ENCODE peak calls at places on chromosome 14, in six cellular contexts. N is esophagus muscularis mucosa, D is vagina, Q is body of pancreas, M is sigmoid colon, T is adrenal gland. P is an unnamed sample.

GRCh38 chr14:64828096-64828495 is 51.6 kb downstream of the SPTB start:
- DNase-seq in N (no peak), D (no peak), Q (no peak), M (no peak), T (no peak), P (no peak)

GRCh38 chr14:89136587-89136986 is 280.4 kb downstream of the FOXN3 start:
- DNase-seq in N (no peak), D (no peak), Q (no peak), M (no peak), T (no peak), P (no peak)

GRCh38 chr14:32136027-32136825 is 59.1 kb downstream of the ARHGAP5 start:
- DNase-seq in N (no peak), D (no peak), Q (no peak), M (no peak), T (no peak), P (no peak)

GRCh38 chr14:73758392-73759182 is 44.4 kb upstream of the PNMA1 start:
- DNase-seq in N (peak; percentile 94), D (no peak), Q (peak; percentile 80), M (peak; percentile 92), T (peak; percentile 66), P (peak; percentile 63)

GRCh38 chr14:77965919-77966435 is 166.1 kb downstream of the ADCK1 start:
- DNase-seq in N (no peak), D (no peak), Q (peak; percentile 13), M (no peak), T (peak; percentile 27), P (no peak)

GRCh38 chr14:34536951-34537676 is 2.4 kb downstream of the EAPP start:
- DNase-seq in N (no peak), D (no peak), Q (no peak), M (no peak), T (no peak), P (no peak)

GRCh38 chr14:101731187-101732080 is 30.1 kb upstream of the PPP2R5C start:
- DNase-seq in N (peak; percentile 95), D (peak; percentile 96), Q (peak; percentile 81), M (peak; percentile 77), T (no peak), P (peak; percentile 86)

GRCh38 chr14:92109490-92109889 is 3.1 kb upstream of the ATXN3 start:
- DNase-seq in N (no peak), D (no peak), Q (no peak), M (no peak), T (no peak), P (no peak)

GRCh38 chr14:72169521-72169920 is 237.3 kb downstream of the RGS6 start:
- DNase-seq in N (no peak), D (no peak), Q (no peak), M (no peak), T (no peak), P (peak; percentile 23)

GRCh38 chr14:92944976-92945375 is 22.0 kb downstream of the CHGA start:
- DNase-seq in N (no peak), D (no peak), Q (no peak), M (no peak), T (no peak), P (no peak)

GRCh38 chr14:23409475-23409874 is 1.4 kb upstream of the MYH6 start:
- DNase-seq in N (no peak), D (no peak), Q (no peak), M (no peak), T (no peak), P (no peak)

GRCh38 chr14:73744874-73745529 is 30.8 kb upstream of the PNMA1 start:
- DNase-seq in N (no peak), D (no peak), Q (no peak), M (peak; percentile 70), T (no peak), P (peak; percentile 57)

GRCh38 chr14:24100197-24100981 is 6.3 kb downstream of the PCK2 start:
- DNase-seq in N (no peak), D (no peak), Q (no peak), M (no peak), T (no peak), P (no peak)

GRCh38 chr14:88521818-88522217 is 33.0 kb downstream of the PTPN21 start:
- DNase-seq in N (no peak), D (no peak), Q (no peak), M (no peak), T (no peak), P (no peak)

GRCh38 chr14:68418192-68419118 is 374.4 kb downstream of the ZFP36L1 start:
- DNase-seq in N (no peak), D (no peak), Q (no peak), M (no peak), T (no peak), P (no peak)

GRCh38 chr14:101496779-101497420 is 64.4 kb upstream of the DIO3 start:
- DNase-seq in N (no peak), D (no peak), Q (peak; percentile 6), M (peak; percentile 48), T (peak; percentile 7), P (no peak)

GRCh38 chr14:35390577-35391387 is 13.8 kb downstream of the NFKBIA start:
- DNase-seq in N (no peak), D (no peak), Q (no peak), M (no peak), T (no peak), P (no peak)

GRCh38 chr14:64421166-64421565 is 33.0 kb downstream of the MTHFD1 start:
- DNase-seq in N (no peak), D (no peak), Q (no peak), M (no peak), T (no peak), P (no peak)

GRCh38 chr14:37864861-37865718 is 269.7 kb downstream of the TTC6 start:
- DNase-seq in N (no peak), D (no peak), Q (no peak), M (peak; percentile 74), T (no peak), P (no peak)

GRCh38 chr14:32038876-32039275 is 38.2 kb upstream of the ARHGAP5 start:
- DNase-seq in N (no peak), D (no peak), Q (no peak), M (no peak), T (no peak), P (no peak)

GRCh38 chr14:86462193-86462592 is 932.2 kb downstream of the FLRT2 start:
- DNase-seq in N (no peak), D (no peak), Q (peak; percentile 34), M (no peak), T (peak; percentile 30), P (no peak)

GRCh38 chr14:101499513-101499912 is 61.8 kb upstream of the DIO3 start:
- DNase-seq in N (no peak), D (no peak), Q (no peak), M (peak; percentile 50), T (peak; percentile 1), P (no peak)

GRCh38 chr14:105891631-105892452 is 365.5 kb downstream of the TMEM121 start:
- DNase-seq in N (no peak), D (peak; percentile 90), Q (no peak), M (peak; percentile 61), T (no peak), P (no peak)

GRCh38 chr14:100261621-100262020 is 22.7 kb downstream of the YY1 start:
- DNase-seq in N (no peak), D (no peak), Q (no peak), M (no peak), T (no peak), P (no peak)
- H3K36me3 ChIP-seq in N (peaks cover 8% of the 10 kb centered on the region), D (peaks cover 12% of the 10 kb centered on the region), Q (no peaks in the 10 kb centered on the region), M (peaks cover 9% of the 10 kb centered on the region), T (peaks cover 27% of the 10 kb centered on the region), P (peaks cover 6% of the 10 kb centered on the region)

DNA sequence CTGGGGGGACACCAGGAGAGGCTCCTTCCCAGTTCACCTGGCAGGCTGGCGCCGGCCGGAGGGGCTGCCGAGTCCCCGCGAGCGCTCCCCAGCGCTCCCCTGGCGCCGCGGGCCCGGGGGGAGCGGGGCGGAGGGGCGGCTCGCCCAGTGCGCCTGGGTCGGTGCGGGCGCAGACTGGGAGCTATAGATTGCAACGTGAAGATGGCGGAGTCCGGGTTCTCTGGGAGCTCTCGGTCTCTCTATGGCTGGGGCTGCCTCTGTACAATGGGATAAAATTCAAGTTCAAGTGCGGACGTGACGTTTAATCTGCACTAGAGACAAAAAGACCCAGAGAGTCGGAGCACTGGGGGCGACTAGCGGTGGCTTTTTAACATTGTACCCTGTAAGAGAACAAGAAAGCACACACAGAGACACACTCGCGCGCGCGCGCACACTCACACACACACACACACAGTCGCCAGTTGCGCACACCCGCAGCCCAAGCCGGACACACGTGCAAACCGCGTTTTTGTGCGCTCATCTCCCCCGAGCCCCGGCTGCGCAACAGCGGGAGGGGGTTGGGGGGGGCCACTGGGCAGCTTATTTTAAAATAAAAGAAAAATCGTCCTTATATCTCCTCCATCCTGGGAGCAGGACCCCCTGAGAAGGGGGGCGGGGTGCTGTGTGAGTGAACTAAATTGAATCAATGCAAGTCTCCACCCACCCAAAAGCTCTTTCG is at the start of gene BCL11B:
- DNase-seq in N (no peak), D (no peak), Q (peak; percentile 41), M (no peak), T (peak; percentile 60), P (peak; percentile 82)
- TF ChIP-seq POLR2A in N (no peak), D (peak; percentile 37), Q (no peak), M (no peak), T (no peak), P (peak; percentile 52)

DNA sequence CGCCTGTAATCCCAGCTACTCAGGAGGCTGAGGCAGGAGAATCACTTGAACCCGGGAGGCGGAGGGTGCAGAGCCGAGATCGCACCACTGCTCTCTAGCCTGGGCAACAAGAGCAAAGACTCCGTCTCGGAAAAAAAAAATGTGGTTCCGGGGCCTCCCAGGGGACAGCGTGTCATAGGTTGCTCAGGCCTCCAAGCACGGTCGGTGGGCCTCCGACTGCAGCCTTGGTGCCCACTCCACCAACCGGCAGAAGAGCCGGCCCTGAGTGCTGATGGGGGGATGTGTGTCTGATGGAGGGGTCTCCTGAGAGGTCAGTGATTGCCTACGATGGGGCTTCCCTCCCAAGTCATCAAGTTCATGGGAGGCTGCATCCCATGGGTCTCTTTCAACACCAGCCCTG is 15.9 kb downstream of the ZFYVE21 start:
- DNase-seq in N (no peak), D (no peak), Q (no peak), M (no peak), T (no peak), P (no peak)
- H3K36me3 ChIP-seq in N (peaks cover 40% of the 10 kb centered on the region), D (peaks cover 54% of the 10 kb centered on the region), Q (no peaks in the 10 kb centered on the region), M (peaks cover 25% of the 10 kb centered on the region), T (peaks cover 56% of the 10 kb centered on the region), P (peaks cover 3% of the 10 kb centered on the region)

DNA sequence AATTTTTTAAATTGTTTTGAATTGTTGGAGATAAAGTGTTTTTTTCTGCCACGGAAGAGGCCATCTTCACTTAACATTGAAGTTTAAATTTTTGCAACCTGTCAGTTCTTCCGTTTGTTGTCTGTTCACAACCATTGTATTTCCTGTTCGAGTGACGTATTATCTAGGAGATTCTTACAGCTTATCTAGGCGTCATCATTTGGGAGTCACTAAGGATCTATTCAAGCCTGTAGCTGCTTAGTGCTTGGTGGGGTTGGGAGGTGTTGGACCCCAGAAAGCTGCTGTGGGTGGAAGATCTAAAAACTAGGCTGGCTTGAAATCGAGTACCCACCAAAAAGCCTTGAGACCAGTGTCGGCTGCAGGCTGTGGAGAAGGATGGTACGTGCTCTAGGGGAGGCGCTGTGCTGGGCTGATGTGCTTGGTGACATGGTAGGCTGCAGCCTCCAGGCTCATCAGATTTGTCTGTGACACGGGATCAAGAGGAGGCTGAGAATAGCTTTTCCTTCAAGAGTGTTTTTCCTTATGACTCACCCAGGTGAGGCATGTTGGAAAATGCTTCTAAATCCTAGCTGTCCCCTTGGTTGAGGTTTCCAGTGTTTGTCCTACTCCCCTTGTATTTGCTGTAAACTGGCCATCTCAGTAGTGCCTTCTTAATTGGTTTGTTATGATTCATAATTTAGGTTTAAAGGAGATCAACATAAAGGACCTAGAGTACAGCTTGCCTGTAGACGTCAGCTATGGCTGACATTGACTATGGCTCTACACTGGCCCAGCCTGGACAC is 57.8 kb downstream of the ATG14 start:
- DNase-seq in N (peak; percentile 50), D (no peak), Q (no peak), M (no peak), T (no peak), P (peak; percentile 2)
- TF ChIP-seq POLR2A in N (no peak), D (no peak), Q (no peak), M (no peak), T (no peak), P (no peak)